ENCODE peak calls at places on chromosome 5, in five cellular contexts. W is vagina, V is heart left ventricle, D is ascending aorta, I is endothelial cell of umbilical vein. H is an unnamed sample.

GRCh38 chr5:180519098-180519497 is 24.9 kb downstream of the CNOT6 start:
- DNase-seq in W (no peak), V (no peak), D (no peak), I (no peak), H (no peak)

GRCh38 chr5:37568893-37569292 is 189.8 kb downstream of the WDR70 start:
- DNase-seq in W (no peak), V (no peak), D (no peak), I (no peak), H (no peak)

GRCh38 chr5:96219580-96220281 is 213.3 kb downstream of the PCSK1 start:
- DNase-seq in W (no peak), V (no peak), D (no peak), I (no peak), H (no peak)

GRCh38 chr5:147578228-147579024 is 68.6 kb upstream of the DPYSL3 start:
- DNase-seq in W (no peak), V (no peak), D (no peak), I (peak; percentile 60), H (peak; percentile 29)

GRCh38 chr5:100970646-100971045 is 67.6 kb upstream of the ST8SIA4 start:
- DNase-seq in W (no peak), V (no peak), D (no peak), I (no peak), H (no peak)

GRCh38 chr5:61277190-61277589 is 54.9 kb upstream of the ZSWIM6 start:
- DNase-seq in W (no peak), V (no peak), D (no peak), I (peak; percentile 83), H (no peak)

GRCh38 chr5:141517902-141518610 is 29.2 kb downstream of the PCDHGC5 start:
- DNase-seq in W (no peak), V (no peak), D (no peak), I (no peak), H (no peak)

GRCh38 chr5:171617787-171618690 is 167.6 kb upstream of the SMIM23 start:
- DNase-seq in W (no peak), V (no peak), D (peak; percentile 54), I (no peak), H (no peak)

GRCh38 chr5:147690595-147690994 is 91.9 kb downstream of the JAKMIP2 start:
- DNase-seq in W (no peak), V (no peak), D (no peak), I (no peak), H (no peak)

GRCh38 chr5:180170111-180170809 is 38.8 kb downstream of the RASGEF1C start:
- DNase-seq in W (no peak), V (no peak), D (no peak), I (no peak), H (no peak)

GRCh38 chr5:65334077-65334476 is 147.6 kb downstream of the ADAMTS6 start:
- DNase-seq in W (no peak), V (no peak), D (no peak), I (no peak), H (no peak)

GRCh38 chr5:143923634-143924265 is 111.8 kb downstream of the HMHB1 start:
- DNase-seq in W (no peak), V (no peak), D (no peak), I (peak; percentile 44), H (no peak)

GRCh38 chr5:149125386-149125891 is 15.9 kb upstream of the ABLIM3 start:
- DNase-seq in W (no peak), V (no peak), D (no peak), I (no peak), H (peak; percentile 24)

GRCh38 chr5:156595132-156595787 is 254.8 kb upstream of the PPP1R2B start:
- DNase-seq in W (no peak), V (peak; percentile 57), D (no peak), I (no peak), H (no peak)

GRCh38 chr5:174690256-174690655 is 34.1 kb upstream of the MSX2 start:
- DNase-seq in W (no peak), V (no peak), D (peak; percentile 49), I (no peak), H (no peak)

GRCh38 chr5:119301947-119302346 is 53.9 kb upstream of the TNFAIP8 start:
- DNase-seq in W (no peak), V (no peak), D (no peak), I (no peak), H (no peak)

GRCh38 chr5:134581241-134581981 is 51.2 kb downstream of the SAR1B start:
- DNase-seq in W (no peak), V (no peak), D (peak; percentile 60), I (no peak), H (no peak)

GRCh38 chr5:7926296-7926695 is 57.3 kb downstream of the MTRR start:
- DNase-seq in W (no peak), V (no peak), D (no peak), I (no peak), H (no peak)

GRCh38 chr5:136082390-136083193 is 50.1 kb upstream of the SMAD5 start:
- DNase-seq in W (no peak), V (peak; percentile 85), D (peak; percentile 81), I (peak; percentile 73), H (peak; percentile 88)

GRCh38 chr5:163914911-163915310 is 409.5 kb downstream of the MAT2B start:
- DNase-seq in W (no peak), V (peak; percentile 18), D (no peak), I (no peak), H (peak; percentile 76)

GRCh38 chr5:79702606-79703380 is 13.2 kb downstream of the CMYA5 start:
- DNase-seq in W (no peak), V (peak; percentile 29), D (no peak), I (peak; percentile 7), H (peak; percentile 19)

GRCh38 chr5:107502711-107503110 is 168.0 kb downstream of the EFNA5 start:
- DNase-seq in W (no peak), V (no peak), D (no peak), I (no peak), H (peak; percentile 85)

GRCh38 chr5:178387061-178387855 is 154.7 kb upstream of the PHYKPL start:
- DNase-seq in W (no peak), V (no peak), D (no peak), I (no peak), H (no peak)

GRCh38 chr5:135304352-135305221 is 94.4 kb downstream of the MACROH2A1 start:
- DNase-seq in W (peak; percentile 92), V (no peak), D (no peak), I (no peak), H (no peak)

GRCh38 chr5:112419050-112419595 is at the start of gene EPB41L4A:
- DNase-seq in W (no peak), V (peak; percentile 58), D (no peak), I (peak; percentile 57), H (peak; percentile 11)

GRCh38 chr5:142065273-142065672 is 43.3 kb upstream of the NDFIP1 start:
- DNase-seq in W (no peak), V (no peak), D (no peak), I (no peak), H (peak; percentile 78)

GRCh38 chr5:94857119-94857518 is 238.7 kb downstream of the SLF1 start:
- DNase-seq in W (no peak), V (no peak), D (no peak), I (peak; percentile 3), H (no peak)

DNA sequence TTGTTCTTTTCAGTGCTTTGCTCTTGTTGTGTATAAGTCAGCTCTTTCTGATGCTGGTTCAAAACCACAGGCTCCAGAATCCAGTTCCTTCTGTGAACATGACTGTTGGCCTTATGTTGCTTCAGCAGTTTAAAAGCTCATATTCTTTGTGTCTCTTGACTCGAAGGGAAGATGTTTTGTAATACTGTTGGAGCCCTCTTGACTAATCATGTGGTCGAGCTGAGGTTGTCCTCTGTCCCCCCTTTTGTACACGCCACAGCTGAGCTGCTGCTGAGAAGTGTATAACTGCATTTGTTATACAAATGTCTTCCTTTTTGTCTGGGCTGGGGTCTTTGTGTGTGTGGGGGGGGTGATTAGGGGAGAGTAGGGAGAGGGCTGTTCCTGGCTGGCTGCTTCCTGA is 35.8 kb downstream of the SLC36A1 start:
- DNase-seq in W (no peak), V (no peak), D (no peak), I (no peak), H (no peak)
- H3K9me3 ChIP-seq in W (no peaks in the 10 kb centered on the region), V (no peaks in the 10 kb centered on the region), D (no peaks in the 10 kb centered on the region), I (no peaks in the 10 kb centered on the region), H (no peaks in the 10 kb centered on the region)

DNA sequence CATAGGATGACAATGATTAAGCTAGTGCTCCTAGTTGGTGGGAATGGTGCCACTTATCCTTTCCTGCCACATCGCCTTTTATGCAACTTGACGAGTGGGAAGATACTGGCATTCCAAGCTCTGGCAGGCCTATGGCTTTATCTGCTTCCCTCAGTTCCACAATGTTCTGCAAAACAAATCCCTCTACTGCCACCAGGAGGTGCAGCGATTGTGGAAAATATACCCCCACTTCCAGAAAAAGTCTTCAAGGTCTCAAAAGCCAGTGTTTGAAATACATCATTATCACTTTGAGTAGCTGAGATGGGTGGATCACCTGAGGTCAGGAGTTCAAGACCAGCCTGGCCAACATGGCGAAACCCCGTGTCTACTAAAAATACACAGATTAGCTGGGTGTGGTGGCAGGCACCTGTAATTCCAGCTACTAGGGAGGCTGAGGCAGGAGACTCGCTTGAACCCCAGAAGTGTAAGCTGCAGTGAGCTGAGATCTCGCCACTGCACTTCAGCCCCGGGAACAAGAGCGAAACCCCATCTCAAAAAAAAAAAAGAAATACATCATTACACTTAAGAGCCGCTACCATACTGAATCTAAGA is 3.4 kb downstream of the CLINT1 start:
- DNase-seq in W (no peak), V (peak; percentile 61), D (no peak), I (peak; percentile 81), H (peak; percentile 69)
- H3K4me1 ChIP-seq in W (peaks cover 49% of the 10 kb centered on the region), V (peaks cover 7% of the 10 kb centered on the region), D (peaks cover 25% of the 10 kb centered on the region), I (peaks cover 14% of the 10 kb centered on the region), H (no peaks in the 10 kb centered on the region)

GRCh38 chr5:32339198-32339597 is 26.5 kb upstream of the MTMR12 start:
- DNase-seq in W (no peak), V (no peak), D (no peak), I (no peak), H (no peak)
- H3K9me3 ChIP-seq in W (peaks cover 9% of the 10 kb centered on the region), V (peaks cover 20% of the 10 kb centered on the region), D (peaks cover 10% of the 10 kb centered on the region), I (peaks cover 3% of the 10 kb centered on the region), H (no peaks in the 10 kb centered on the region)

DNA sequence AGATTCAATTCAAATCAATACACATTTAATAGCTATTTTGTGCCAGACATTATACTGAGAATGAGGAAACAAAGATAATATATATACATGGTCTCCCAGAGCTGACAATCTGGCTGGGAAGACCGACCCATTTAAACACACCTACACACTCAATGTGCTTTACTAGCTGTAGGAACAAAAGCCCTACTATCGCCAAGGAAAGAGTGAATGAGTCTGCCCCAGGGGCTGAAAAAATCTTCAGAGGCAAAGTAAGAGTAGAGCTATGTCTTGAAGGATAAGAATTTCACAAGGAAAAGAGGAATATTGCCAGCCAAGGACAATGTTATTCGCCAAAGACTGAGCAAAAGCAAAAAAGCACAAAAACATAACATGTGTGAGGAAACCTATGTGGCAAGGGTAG is 6.6 kb downstream of the PFDN1 start:
- DNase-seq in W (no peak), V (no peak), D (no peak), I (peak; percentile 18), H (no peak)
- H3K4me1 ChIP-seq in W (peaks cover 65% of the 10 kb centered on the region), V (peaks cover 30% of the 10 kb centered on the region), D (peaks cover 49% of the 10 kb centered on the region), I (peaks cover 77% of the 10 kb centered on the region), H (peaks cover 16% of the 10 kb centered on the region)